ENCODE peak calls at places on chromosomes 5 and 9, in ten cellular contexts. One of them, this sample, is unnamed.

GRCh38 chr9:106065579-106066214 is 371.4 kb downstream of the TMEM38B start:
- DNase-seq in body of pancreas: no peak
- DNase-seq in transverse colon: no peak
- DNase-seq in thyroid gland: no peak
- DNase-seq in heart left ventricle: no peak
- DNase-seq in esophagus squamous epithelium: no peak
- DNase-seq in stomach: no peak
- DNase-seq in HCT116: no peak
- DNase-seq in Peyer's patch: no peak
- DNase-seq in vagina: no peak
- DNase-seq in this sample: no peak

GRCh38 chr5:84642795-84643194 is 258.1 kb upstream of the EDIL3 start:
- DNase-seq in thyroid gland: no peak
- DNase-seq in stomach: no peak
- DNase-seq in heart left ventricle: no peak
- DNase-seq in body of pancreas: no peak
- DNase-seq in vagina: no peak
- DNase-seq in Peyer's patch: no peak
- DNase-seq in HCT116: no peak
- DNase-seq in esophagus squamous epithelium: no peak
- DNase-seq in transverse colon: no peak
- DNase-seq in this sample: no peak

GRCh38 chr5:17105744-17106450 is 111.5 kb upstream of the BASP1 start:
- DNase-seq in transverse colon: no peak
- DNase-seq in HCT116: no peak
- DNase-seq in heart left ventricle: no peak
- DNase-seq in esophagus squamous epithelium: no peak
- DNase-seq in thyroid gland: no peak
- DNase-seq in vagina: no peak
- DNase-seq in Peyer's patch: no peak
- DNase-seq in stomach: no peak
- DNase-seq in body of pancreas: no peak
- DNase-seq in this sample: no peak

GRCh38 chr9:631596-631995 is 209.9 kb upstream of the DMRT1 start:
- DNase-seq in transverse colon: no peak
- DNase-seq in Peyer's patch: no peak
- DNase-seq in esophagus squamous epithelium: no peak
- DNase-seq in heart left ventricle: no peak
- DNase-seq in HCT116: no peak
- DNase-seq in thyroid gland: no peak
- DNase-seq in vagina: no peak
- DNase-seq in stomach: no peak
- DNase-seq in body of pancreas: no peak
- DNase-seq in this sample: no peak

GRCh38 chr5:460413-460700 is 17.4 kb downstream of the EXOC3 start:
- DNase-seq in vagina: no peak
- DNase-seq in heart left ventricle: peak; percentile 16
- DNase-seq in esophagus squamous epithelium: no peak
- DNase-seq in HCT116: no peak
- DNase-seq in body of pancreas: no peak
- DNase-seq in thyroid gland: no peak
- DNase-seq in Peyer's patch: peak; percentile 34
- DNase-seq in stomach: no peak
- DNase-seq in transverse colon: peak; percentile 7
- DNase-seq in this sample: peak; percentile 13

GRCh38 chr5:10073705-10074104 is 176.0 kb downstream of the ATPSCKMT start:
- DNase-seq in stomach: no peak
- DNase-seq in esophagus squamous epithelium: no peak
- DNase-seq in heart left ventricle: no peak
- DNase-seq in HCT116: no peak
- DNase-seq in Peyer's patch: no peak
- DNase-seq in thyroid gland: no peak
- DNase-seq in body of pancreas: no peak
- DNase-seq in vagina: no peak
- DNase-seq in transverse colon: no peak
- DNase-seq in this sample: no peak

GRCh38 chr5:139668064-139668880 is 20.1 kb downstream of the CXXC5 start:
- DNase-seq in Peyer's patch: peak; percentile 65
- DNase-seq in HCT116: no peak
- DNase-seq in esophagus squamous epithelium: no peak
- DNase-seq in body of pancreas: peak; percentile 65
- DNase-seq in thyroid gland: no peak
- DNase-seq in transverse colon: no peak
- DNase-seq in heart left ventricle: peak; percentile 57
- DNase-seq in stomach: peak; percentile 49
- DNase-seq in vagina: no peak
- DNase-seq in this sample: no peak

GRCh38 chr5:126656397-126657007 is 55.8 kb downstream of the PHAX start:
- DNase-seq in vagina: no peak
- DNase-seq in body of pancreas: no peak
- DNase-seq in stomach: no peak
- DNase-seq in thyroid gland: no peak
- DNase-seq in HCT116: peak; percentile 31
- DNase-seq in esophagus squamous epithelium: no peak
- DNase-seq in transverse colon: no peak
- DNase-seq in Peyer's patch: no peak
- DNase-seq in heart left ventricle: no peak
- DNase-seq in this sample: no peak

GRCh38 chr9:38263534-38263933 is 129.0 kb upstream of the ALDH1B1 start:
- DNase-seq in thyroid gland: no peak
- DNase-seq in esophagus squamous epithelium: no peak
- DNase-seq in vagina: no peak
- DNase-seq in Peyer's patch: no peak
- DNase-seq in transverse colon: no peak
- DNase-seq in body of pancreas: no peak
- DNase-seq in heart left ventricle: no peak
- DNase-seq in stomach: no peak
- DNase-seq in HCT116: peak; percentile 7
- DNase-seq in this sample: no peak

GRCh38 chr9:15142903-15143534 is 164.0 kb downstream of the TTC39B start:
- DNase-seq in body of pancreas: no peak
- DNase-seq in heart left ventricle: no peak
- DNase-seq in esophagus squamous epithelium: no peak
- DNase-seq in thyroid gland: no peak
- DNase-seq in HCT116: peak; percentile 65
- DNase-seq in vagina: no peak
- DNase-seq in stomach: no peak
- DNase-seq in transverse colon: no peak
- DNase-seq in Peyer's patch: no peak
- DNase-seq in this sample: no peak

GRCh38 chr9:125649315-125649714 is 57.7 kb downstream of the MAPKAP1 start:
- DNase-seq in esophagus squamous epithelium: no peak
- DNase-seq in transverse colon: no peak
- DNase-seq in thyroid gland: no peak
- DNase-seq in HCT116: peak; percentile 74
- DNase-seq in stomach: no peak
- DNase-seq in heart left ventricle: no peak
- DNase-seq in body of pancreas: no peak
- DNase-seq in vagina: no peak
- DNase-seq in Peyer's patch: no peak
- DNase-seq in this sample: no peak

GRCh38 chr9:79023134-79023577 is 548.6 kb upstream of the TLE4 start:
- DNase-seq in heart left ventricle: no peak
- DNase-seq in transverse colon: no peak
- DNase-seq in Peyer's patch: no peak
- DNase-seq in vagina: no peak
- DNase-seq in HCT116: peak; percentile 44
- DNase-seq in body of pancreas: no peak
- DNase-seq in thyroid gland: no peak
- DNase-seq in stomach: no peak
- DNase-seq in esophagus squamous epithelium: no peak
- DNase-seq in this sample: no peak

DNA sequence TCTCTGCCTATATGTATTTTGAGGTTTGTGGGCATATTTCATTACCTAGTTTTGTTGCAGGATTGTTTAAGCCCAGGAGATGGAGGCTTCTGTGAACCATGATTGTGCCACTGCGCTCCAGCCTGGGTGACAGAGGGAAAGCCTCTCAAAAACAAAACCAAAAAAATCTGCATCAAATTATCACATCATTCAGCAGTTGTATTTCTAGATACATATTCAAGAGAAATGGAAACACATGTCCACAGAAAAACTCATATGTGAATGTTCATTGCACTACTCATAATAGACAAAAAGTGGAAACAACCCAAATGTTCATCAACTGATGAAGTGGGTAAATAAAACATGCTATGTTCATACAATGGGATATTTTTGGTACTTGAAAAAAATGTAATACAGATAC is 29.9 kb downstream of the HSPA4 start:
- DNase-seq in HCT116: no peak
- DNase-seq in Peyer's patch: no peak
- DNase-seq in vagina: no peak
- DNase-seq in body of pancreas: no peak
- DNase-seq in stomach: no peak
- DNase-seq in thyroid gland: no peak
- DNase-seq in transverse colon: no peak
- DNase-seq in esophagus squamous epithelium: no peak
- DNase-seq in heart left ventricle: no peak
- DNase-seq in this sample: no peak
- H3K36me3 ChIP-seq in HCT116: peaks cover 9% of the 10 kb centered on the region
- H3K36me3 ChIP-seq in Peyer's patch: no peaks in the 10 kb centered on the region
- H3K36me3 ChIP-seq in vagina: peaks cover 20% of the 10 kb centered on the region
- H3K36me3 ChIP-seq in body of pancreas: no peaks in the 10 kb centered on the region
- H3K36me3 ChIP-seq in stomach: peaks cover 78% of the 10 kb centered on the region
- H3K36me3 ChIP-seq in thyroid gland: peaks cover 10% of the 10 kb centered on the region
- H3K36me3 ChIP-seq in transverse colon: peaks cover 24% of the 10 kb centered on the region
- H3K36me3 ChIP-seq in esophagus squamous epithelium: peaks cover 5% of the 10 kb centered on the region
- H3K36me3 ChIP-seq in heart left ventricle: peaks cover 23% of the 10 kb centered on the region
- H3K36me3 ChIP-seq in this sample: no peaks in the 10 kb centered on the region

DNA sequence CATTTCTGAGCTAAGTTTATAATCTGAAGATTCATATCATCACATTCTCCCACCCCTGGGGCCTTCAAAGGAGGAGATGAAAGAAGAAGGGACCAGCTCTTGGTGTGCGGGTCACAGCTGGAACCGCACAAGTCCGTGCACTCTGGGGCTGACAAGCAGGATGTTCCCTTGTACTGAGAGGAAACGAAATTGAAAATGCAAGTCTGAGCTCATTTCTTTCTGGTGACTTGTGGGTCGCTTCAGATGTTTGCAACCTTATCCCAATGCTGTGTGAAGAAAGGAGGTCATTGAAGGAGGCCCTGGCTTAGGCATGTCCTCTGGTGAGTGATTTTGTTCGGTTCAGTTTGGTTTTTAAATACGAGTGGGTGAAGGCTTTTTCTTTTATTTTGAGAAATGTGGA is 59.6 kb downstream of the C9orf152 start:
- DNase-seq in transverse colon: peak; percentile 47
- DNase-seq in heart left ventricle: no peak
- DNase-seq in esophagus squamous epithelium: no peak
- DNase-seq in Peyer's patch: no peak
- DNase-seq in stomach: no peak
- DNase-seq in body of pancreas: no peak
- DNase-seq in thyroid gland: no peak
- DNase-seq in HCT116: no peak
- DNase-seq in vagina: no peak
- DNase-seq in this sample: no peak
- TF ChIP-seq POLR2A in transverse colon: no peak
- TF ChIP-seq POLR2A in heart left ventricle: no peak
- TF ChIP-seq POLR2A in esophagus squamous epithelium: no peak
- TF ChIP-seq POLR2A in Peyer's patch: no peak
- TF ChIP-seq POLR2A in stomach: no peak
- TF ChIP-seq POLR2A in body of pancreas: no peak
- TF ChIP-seq POLR2A in thyroid gland: no peak
- TF ChIP-seq POLR2A in HCT116: no peak
- TF ChIP-seq POLR2A in vagina: no peak
- TF ChIP-seq POLR2A in this sample: no peak

DNA sequence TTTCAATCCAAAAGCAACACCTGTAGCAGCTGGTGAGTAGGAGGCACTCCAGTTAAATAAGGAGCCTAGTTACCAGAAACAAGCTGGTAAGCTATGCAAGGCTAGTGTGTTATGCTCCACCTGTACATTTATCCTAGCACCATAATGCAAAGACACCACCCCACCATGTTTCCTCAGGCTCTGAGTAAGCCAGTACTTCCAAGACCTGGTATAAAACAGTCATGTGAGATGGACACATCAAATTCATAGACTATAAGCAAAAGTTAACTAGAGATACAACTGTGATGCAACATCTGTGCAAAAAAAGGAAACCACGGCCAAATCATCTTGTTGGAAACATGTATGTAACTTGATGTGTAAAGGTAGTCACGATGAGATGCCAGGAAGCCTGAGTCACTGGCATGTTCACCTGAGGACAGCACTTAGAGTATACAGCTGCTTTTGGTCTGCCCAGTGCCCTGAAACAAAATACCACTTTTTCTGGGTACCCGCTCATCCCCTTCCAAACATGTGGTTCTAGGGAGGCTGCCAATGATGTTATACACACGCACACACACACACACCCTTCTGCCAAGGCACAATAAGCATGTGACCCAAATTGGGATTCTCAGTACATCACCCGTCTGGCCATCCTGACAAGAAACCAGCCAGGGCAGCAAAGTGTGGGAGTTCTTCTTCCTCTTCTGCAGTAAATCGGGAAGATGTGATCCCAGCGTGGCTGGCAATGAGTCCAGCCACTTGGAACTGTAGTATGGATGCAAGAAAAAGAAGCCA is 66.0 kb downstream of the CDK5RAP2 start:
- DNase-seq in vagina: no peak
- DNase-seq in stomach: no peak
- DNase-seq in esophagus squamous epithelium: no peak
- DNase-seq in transverse colon: no peak
- DNase-seq in body of pancreas: no peak
- DNase-seq in HCT116: no peak
- DNase-seq in Peyer's patch: no peak
- DNase-seq in heart left ventricle: no peak
- DNase-seq in thyroid gland: no peak
- DNase-seq in this sample: no peak
- H3K36me3 ChIP-seq in vagina: peaks cover 40% of the 10 kb centered on the region
- H3K36me3 ChIP-seq in stomach: peaks cover 98% of the 10 kb centered on the region
- H3K36me3 ChIP-seq in esophagus squamous epithelium: peaks cover 4% of the 10 kb centered on the region
- H3K36me3 ChIP-seq in transverse colon: peaks cover 26% of the 10 kb centered on the region
- H3K36me3 ChIP-seq in body of pancreas: no peaks in the 10 kb centered on the region
- H3K36me3 ChIP-seq in HCT116: peaks cover 4% of the 10 kb centered on the region
- H3K36me3 ChIP-seq in Peyer's patch: no peaks in the 10 kb centered on the region
- H3K36me3 ChIP-seq in heart left ventricle: peaks cover 30% of the 10 kb centered on the region
- H3K36me3 ChIP-seq in thyroid gland: no peaks in the 10 kb centered on the region
- H3K36me3 ChIP-seq in this sample: no peaks in the 10 kb centered on the region

DNA sequence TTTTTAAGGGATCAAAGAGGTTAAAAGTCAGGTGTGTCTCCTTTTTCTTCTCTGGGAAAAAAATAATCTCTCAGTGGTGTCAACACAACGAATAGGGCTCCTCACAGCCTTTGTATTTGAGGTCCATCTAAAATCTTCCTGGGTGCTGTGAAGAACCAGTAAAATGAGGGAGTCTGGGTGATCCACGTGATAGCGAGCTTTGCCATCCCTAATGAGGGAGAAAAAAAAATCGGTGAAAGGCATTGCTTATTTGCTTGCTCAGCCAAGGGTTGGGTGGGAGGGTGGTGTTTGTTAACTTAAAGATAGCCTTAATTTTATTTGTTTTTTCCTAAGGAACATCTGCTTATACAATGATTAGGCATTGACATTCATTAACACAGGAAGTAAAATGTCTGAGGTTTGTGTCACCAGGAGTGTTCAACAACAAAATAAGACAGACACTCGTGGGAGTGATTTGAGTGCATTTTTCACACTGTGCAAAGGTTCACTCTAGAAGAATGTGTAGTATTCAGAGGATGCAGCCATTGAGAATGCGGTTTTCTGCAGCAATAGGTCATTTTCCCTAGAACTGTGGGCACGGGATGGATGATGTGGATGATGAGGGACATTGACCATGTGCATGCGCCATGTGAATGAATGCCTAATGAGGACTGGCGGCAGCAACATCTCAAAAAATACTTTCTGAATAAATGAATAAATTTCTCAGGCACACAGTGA is 369.5 kb downstream of the NTRK2 start:
- DNase-seq in stomach: no peak
- DNase-seq in body of pancreas: no peak
- DNase-seq in esophagus squamous epithelium: no peak
- DNase-seq in heart left ventricle: no peak
- DNase-seq in vagina: no peak
- DNase-seq in Peyer's patch: no peak
- DNase-seq in transverse colon: no peak
- DNase-seq in thyroid gland: no peak
- DNase-seq in HCT116: no peak
- DNase-seq in this sample: no peak
- TF ChIP-seq POLR2A in stomach: no peak
- TF ChIP-seq POLR2A in body of pancreas: no peak
- TF ChIP-seq POLR2A in esophagus squamous epithelium: no peak
- TF ChIP-seq POLR2A in heart left ventricle: no peak
- TF ChIP-seq POLR2A in vagina: no peak
- TF ChIP-seq POLR2A in Peyer's patch: no peak
- TF ChIP-seq POLR2A in transverse colon: no peak
- TF ChIP-seq POLR2A in thyroid gland: no peak
- TF ChIP-seq POLR2A in HCT116: no peak
- TF ChIP-seq POLR2A in this sample: no peak

This sample was measured in uterus.